ENCODE peak calls at places on chromosomes 1 and 21, in seven cellular contexts. K is HFF-Myc; W is Right ventricle myocardium inferior; E is fibroblast of mammary gland; B is NCI-H2029; L is spleen; I is stimulated activated naive CD8-positive, alpha-beta T cell treated with anti-CD3 and anti-CD28 coated beads, Interleukin-15, amount 100 ng/mL, for 72 hours. R is an unnamed sample.

GRCh38 chr1:116377564-116378529 is 4.8 kb downstream of the ATP1A1 start:
- DNase-seq in K (peak), W (peak), E (peak), B (peak), L (no peak), I (peak), R (no peak)

GRCh38 chr1:54460346-54460745 is 54.2 kb upstream of the SSBP3 start:
- DNase-seq in K (no peak), W (no peak), E (no peak), B (no peak), L (peak), I (no peak), R (peak)

GRCh38 chr1:22900451-22900850 is 72.2 kb downstream of the LACTBL1 start:
- DNase-seq in K (no peak), W (peak), E (no peak), B (no peak), L (no peak), I (no peak), R (no peak)

GRCh38 chr1:29243863-29244185 is 7.5 kb downstream of the PTPRU start:
- DNase-seq in K (no peak), W (no peak), E (peak), B (no peak), L (no peak), I (no peak), R (peak)

GRCh38 chr1:169925505-169926482 is 32.1 kb upstream of the SCYL3 start:
- DNase-seq in K (no peak), W (no peak), E (no peak), B (peak), L (no peak), I (no peak), R (no peak)

GRCh38 chr1:63721531-63722189 is 52.2 kb upstream of the ROR1 start:
- DNase-seq in K (no peak), W (no peak), E (peak), B (peak), L (no peak), I (no peak), R (no peak)

GRCh38 chr21:36747815-36748381 is 49.0 kb downstream of the SIM2 start:
- DNase-seq in K (no peak), W (no peak), E (peak), B (peak), L (peak), I (peak), R (no peak)

GRCh38 chr1:151504252-151504651 is 6.9 kb upstream of the CGN start:
- DNase-seq in K (no peak), W (no peak), E (no peak), B (no peak), L (no peak), I (no peak), R (no peak)

R was measured in kidney.